ENCODE peak calls at places on chromosomes 3 and 15, in eight cellular contexts. One of them, this sample, is unnamed.

GRCh38 chr3:71393093-71393492 is 190.4 kb downstream of the FOXP1 start:
- DNase-seq in glutamatergic neuron: no peak
- DNase-seq in EL: no peak
- DNase-seq in ACHN: no peak
- DNase-seq in COR-L47: no peak
- DNase-seq in ureter: no peak
- DNase-seq in tibial nerve: no peak
- DNase-seq in ELF-1: no peak
- DNase-seq in this sample: no peak

GRCh38 chr3:195114026-195114425 is 156.9 kb downstream of the XXYLT1 start:
- DNase-seq in ACHN: no peak
- DNase-seq in COR-L47: no peak
- DNase-seq in tibial nerve: no peak
- DNase-seq in ELF-1: no peak
- DNase-seq in ureter: no peak
- DNase-seq in glutamatergic neuron: no peak
- DNase-seq in EL: no peak
- DNase-seq in this sample: no peak

GRCh38 chr15:99717129-99718024 is 15.9 kb downstream of the LYSMD4 start:
- DNase-seq in COR-L47: no peak
- DNase-seq in ureter: no peak
- DNase-seq in tibial nerve: no peak
- DNase-seq in EL: no peak
- DNase-seq in glutamatergic neuron: peak
- DNase-seq in ACHN: no peak
- DNase-seq in ELF-1: no peak
- DNase-seq in this sample: no peak

GRCh38 chr3:193788189-193788946 is 195.4 kb downstream of the OPA1 start:
- DNase-seq in ACHN: peak
- DNase-seq in ELF-1: peak
- DNase-seq in glutamatergic neuron: peak
- DNase-seq in tibial nerve: peak
- DNase-seq in ureter: peak
- DNase-seq in EL: peak
- DNase-seq in COR-L47: peak
- DNase-seq in this sample: no peak

GRCh38 chr3:30258426-30259392 is 347.7 kb upstream of the TGFBR2 start:
- DNase-seq in ELF-1: no peak
- DNase-seq in tibial nerve: no peak
- DNase-seq in glutamatergic neuron: no peak
- DNase-seq in EL: no peak
- DNase-seq in ACHN: no peak
- DNase-seq in ureter: no peak
- DNase-seq in COR-L47: peak
- DNase-seq in this sample: no peak

GRCh38 chr3:65126527-65127440 is 439.0 kb upstream of the ADAMTS9 start:
- DNase-seq in ACHN: no peak
- DNase-seq in ureter: no peak
- DNase-seq in COR-L47: no peak
- DNase-seq in glutamatergic neuron: no peak
- DNase-seq in tibial nerve: no peak
- DNase-seq in ELF-1: no peak
- DNase-seq in EL: peak
- DNase-seq in this sample: no peak

GRCh38 chr15:70491183-70491621 is 272.2 kb downstream of the UACA start:
- DNase-seq in glutamatergic neuron: no peak
- DNase-seq in ureter: no peak
- DNase-seq in ELF-1: no peak
- DNase-seq in COR-L47: no peak
- DNase-seq in tibial nerve: no peak
- DNase-seq in ACHN: no peak
- DNase-seq in EL: no peak
- DNase-seq in this sample: no peak

GRCh38 chr15:90000175-90000923 is 775 bp upstream of the ZNF710 start:
- DNase-seq in glutamatergic neuron: peak
- DNase-seq in EL: peak
- DNase-seq in COR-L47: peak
- DNase-seq in tibial nerve: no peak
- DNase-seq in ACHN: no peak
- DNase-seq in ELF-1: peak
- DNase-seq in ureter: peak
- DNase-seq in this sample: no peak

GRCh38 chr15:29815000-29815704 is 7.1 kb downstream of the TJP1 start:
- DNase-seq in glutamatergic neuron: no peak
- DNase-seq in ACHN: peak
- DNase-seq in tibial nerve: no peak
- DNase-seq in COR-L47: no peak
- DNase-seq in ureter: no peak
- DNase-seq in EL: peak
- DNase-seq in ELF-1: no peak
- DNase-seq in this sample: no peak

GRCh38 chr3:32817195-32817560 is 619 bp upstream of the TRIM71 start:
- DNase-seq in EL: no peak
- DNase-seq in ureter: no peak
- DNase-seq in COR-L47: no peak
- DNase-seq in tibial nerve: no peak
- DNase-seq in ACHN: no peak
- DNase-seq in glutamatergic neuron: peak
- DNase-seq in ELF-1: peak
- DNase-seq in this sample: no peak

GRCh38 chr15:48696627-48697312 is 51.3 kb upstream of the FBN1 start:
- DNase-seq in EL: peak
- DNase-seq in glutamatergic neuron: no peak
- DNase-seq in ELF-1: no peak
- DNase-seq in ureter: no peak
- DNase-seq in tibial nerve: no peak
- DNase-seq in ACHN: no peak
- DNase-seq in COR-L47: no peak
- DNase-seq in this sample: no peak

GRCh38 chr15:39403674-39404117 is 177.2 kb upstream of the THBS1 start:
- DNase-seq in ELF-1: no peak
- DNase-seq in glutamatergic neuron: no peak
- DNase-seq in EL: peak
- DNase-seq in tibial nerve: no peak
- DNase-seq in COR-L47: peak
- DNase-seq in ureter: no peak
- DNase-seq in ACHN: no peak
- DNase-seq in this sample: no peak

This sample was measured in iPS DF 6.9.